ENCODE peak calls at places on chromosomes 6 and 20, in seven cellular contexts. K, X, P, Z, Y, A and G are unnamed samples. For H3K9me3 and H3K4me1, the result is how much of the 10 kb centered on the place peaks cover.

GRCh38 chr6:34196116-34196832 is 40.4 kb upstream of the HMGA1 start:
- DNase-seq in K (peak), X (peak), P (peak), Z (peak), Y (peak), A (peak), G (peak)

GRCh38 chr20:39691151-39691862 is 729.2 kb downstream of the DHX35 start:
- DNase-seq in K (no peak), X (no peak), P (no peak), Z (no peak), Y (no peak), A (no peak), G (no peak)

GRCh38 chr6:25017932-25018581 is 82.3 kb upstream of the RIPOR2 start:
- DNase-seq in K (peak), X (peak), P (no peak), Z (peak), Y (peak), A (no peak), G (peak)

GRCh38 chr20:25000268-25000801 is 7.8 kb upstream of the APMAP start:
- DNase-seq in K (peak), X (no peak), P (peak), Z (peak), Y (peak), A (peak), G (no peak)

GRCh38 chr6:152682141-152682540 is 15.6 kb upstream of the MYCT1 start:
- DNase-seq in K (no peak), X (no peak), P (no peak), Z (no peak), Y (no peak), A (no peak), G (no peak)

GRCh38 chr20:48791014-48791413 is 36.8 kb downstream of the PREX1 start:
- DNase-seq in K (peak), X (no peak), P (no peak), Z (no peak), Y (no peak), A (no peak), G (no peak)

GRCh38 chr6:44126320-44127149 is 717 bp downstream of the MRPL14 start:
- DNase-seq in K (peak), X (no peak), P (peak), Z (peak), Y (peak), A (peak), G (no peak)

GRCh38 chr20:64109831-64110391 is 2.5 kb upstream of the NPBWR2 start:
- DNase-seq in K (no peak), X (no peak), P (peak), Z (no peak), Y (peak), A (peak), G (no peak)

GRCh38 chr6:167811689-167812487 is 14.8 kb upstream of the AFDN start:
- DNase-seq in K (no peak), X (no peak), P (no peak), Z (no peak), Y (no peak), A (no peak), G (no peak)

GRCh38 chr6:87237804-87238203 is 82.4 kb downstream of the ZNF292 start:
- DNase-seq in K (peak), X (peak), P (no peak), Z (no peak), Y (no peak), A (no peak), G (no peak)

GRCh38 chr6:164014716-164015484 is 600.4 kb downstream of the QKI start:
- DNase-seq in K (no peak), X (no peak), P (no peak), Z (no peak), Y (no peak), A (no peak), G (no peak)

GRCh38 chr6:80607814-80608391 is 501.4 kb downstream of the BCKDHB start:
- DNase-seq in K (peak), X (no peak), P (no peak), Z (peak), Y (no peak), A (peak), G (no peak)

GRCh38 chr6:6234963-6235362 is 85.5 kb downstream of the F13A1 start:
- DNase-seq in K (no peak), X (no peak), P (no peak), Z (no peak), Y (no peak), A (no peak), G (no peak)

GRCh38 chr20:57894096-57894495 is 184.3 kb upstream of the PMEPA1 start:
- DNase-seq in K (no peak), X (no peak), P (no peak), Z (no peak), Y (no peak), A (no peak), G (no peak)
- H3K9me3 ChIP-seq in K (under half), X (under half), P (under half), Z (under half), Y (under half), A (under half), G (under half)

GRCh38 chr20:4067600-4068261 is 52.4 kb upstream of the RNF24 start:
- DNase-seq in K (no peak), X (no peak), P (no peak), Z (no peak), Y (no peak), A (no peak), G (no peak)

GRCh38 chr20:4065405-4065841 is 50.1 kb upstream of the RNF24 start:
- DNase-seq in K (no peak), X (no peak), P (no peak), Z (peak), Y (no peak), A (no peak), G (no peak)

GRCh38 chr20:4068708-4069107 is 53.4 kb upstream of the RNF24 start:
- DNase-seq in K (no peak), X (no peak), P (peak), Z (no peak), Y (peak), A (no peak), G (no peak)

GRCh38 chr20:4064118-4064962 is 49.0 kb upstream of the RNF24 start:
- DNase-seq in K (peak), X (peak), P (peak), Z (peak), Y (peak), A (peak), G (no peak)

DNA sequence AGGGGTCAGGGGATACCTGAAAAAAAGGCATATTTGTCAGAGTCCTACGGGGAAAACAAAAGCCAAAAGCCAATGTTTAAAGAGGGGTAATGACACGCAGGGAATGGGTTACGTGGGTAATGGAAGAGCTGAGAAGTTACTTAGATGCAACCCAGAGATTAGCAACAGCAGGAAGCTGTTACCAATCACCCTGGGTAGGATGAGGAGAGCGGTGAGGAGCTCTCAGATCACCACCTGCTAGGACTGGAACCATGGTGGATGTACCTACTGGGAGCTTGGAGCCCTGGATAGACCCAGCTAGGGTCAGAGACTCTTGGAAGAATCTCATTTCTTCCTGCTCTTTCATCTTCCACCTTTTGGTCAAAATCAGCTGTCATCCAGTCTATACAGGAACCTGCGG is 51.2 kb upstream of the RNF24 start:
- DNase-seq in K (no peak), X (no peak), P (no peak), Z (no peak), Y (no peak), A (no peak), G (no peak)
- H3K4me1 ChIP-seq in K (under half), X (under half), P (under half), Z (under half), Y (under half), A (half or more), G (under half)

GRCh38 chr20:20368414-20369352 is 779 bp downstream of the INSM1 start:
- DNase-seq in K (peak), X (no peak), P (peak), Z (no peak), Y (no peak), A (no peak), G (no peak)

GRCh38 chr20:20366551-20366895 is 1.4 kb upstream of the INSM1 start:
- DNase-seq in K (no peak), X (no peak), P (no peak), Z (no peak), Y (no peak), A (no peak), G (no peak)

GRCh38 chr20:20369353-20370086 is 1.6 kb downstream of the INSM1 start:
- DNase-seq in K (peak), X (no peak), P (peak), Z (no peak), Y (peak), A (no peak), G (no peak)

GRCh38 chr20:20366896-20367680 is 816 bp upstream of the INSM1 start:
- DNase-seq in K (peak), X (no peak), P (peak), Z (no peak), Y (no peak), A (no peak), G (no peak)

GRCh38 chr20:20367681-20368413 is at the start of gene INSM1:
- DNase-seq in K (no peak), X (no peak), P (peak), Z (no peak), Y (no peak), A (no peak), G (no peak)
- H3K9me3 ChIP-seq in K (under half), X (under half), P (under half), Z (under half), Y (under half), A (under half), G (under half)

DNA sequence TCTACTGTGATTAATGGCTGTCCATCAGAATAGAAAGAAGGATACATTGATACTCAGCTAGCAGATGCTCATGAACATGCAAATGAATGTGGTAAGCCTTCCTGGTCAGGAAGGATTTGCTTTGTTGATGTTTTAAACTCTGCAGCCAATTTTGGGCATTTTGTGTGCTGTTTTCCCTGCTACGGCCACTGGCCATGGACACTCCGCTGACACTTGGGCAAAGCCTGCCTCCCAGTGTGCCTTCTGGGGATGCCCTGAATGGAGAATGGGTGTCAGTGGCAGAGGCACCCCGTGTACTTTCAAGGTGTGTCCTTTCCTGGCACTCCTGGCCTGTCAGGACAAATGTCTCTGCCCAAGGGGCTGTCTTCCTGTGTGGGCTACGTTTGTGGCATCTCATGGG is 113.1 kb downstream of the SOBP start:
- DNase-seq in K (no peak), X (no peak), P (no peak), Z (no peak), Y (no peak), A (no peak), G (no peak)
- H3K4me1 ChIP-seq in K (under half), X (under half), P (under half), Z (under half), Y (under half), A (under half), G (under half)

GRCh38 chr6:27448456-27448855 is 24.4 kb downstream of the ZNF184 start:
- DNase-seq in K (no peak), X (no peak), P (no peak), Z (no peak), Y (no peak), A (no peak), G (no peak)
- H3K9me3 ChIP-seq in K (half or more), X (under half), P (half or more), Z (half or more), Y (half or more), A (under half), G (under half)

DNA sequence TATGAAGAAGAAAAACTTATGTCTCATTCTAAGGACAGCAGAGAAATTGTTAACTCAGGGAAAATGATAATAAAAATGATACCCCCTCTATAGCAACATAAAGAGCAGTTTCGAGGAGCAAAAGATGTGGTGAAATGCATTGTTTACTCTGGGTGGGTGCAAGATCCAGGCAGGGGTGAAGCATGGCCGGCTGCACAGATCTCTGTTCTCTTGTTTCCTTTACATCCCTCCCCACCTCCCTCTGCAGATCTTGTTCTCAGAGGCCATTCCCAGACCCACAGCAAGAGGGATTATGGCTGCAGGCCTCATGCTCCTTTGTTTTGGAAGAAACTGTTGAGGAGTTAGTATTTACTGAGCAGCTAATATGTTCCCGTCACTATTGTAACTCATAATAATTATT is 1.8 kb downstream of the BTN3A1 start:
- DNase-seq in K (no peak), X (no peak), P (no peak), Z (no peak), Y (no peak), A (no peak), G (no peak)
- H3K4me1 ChIP-seq in K (under half), X (under half), P (under half), Z (under half), Y (under half), A (under half), G (half or more)

DNA sequence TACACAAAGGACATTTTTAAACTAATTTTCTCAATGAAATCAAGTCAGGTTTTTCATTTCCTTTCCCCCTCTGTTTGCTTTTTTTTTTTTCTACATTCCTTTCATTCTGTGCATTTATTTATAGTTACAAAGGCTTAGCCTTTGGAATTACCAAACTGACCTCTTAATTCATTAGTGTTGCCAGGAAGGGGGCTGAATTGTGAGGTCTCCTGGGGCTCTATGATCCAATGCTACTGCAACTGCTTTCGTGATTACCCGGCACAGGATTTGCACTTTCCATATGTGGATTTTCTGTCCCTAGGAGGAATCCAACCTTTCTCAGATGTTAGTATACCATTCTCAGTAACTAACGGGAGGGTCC is 35.3 kb downstream of the NEDD9 start:
- DNase-seq in K (no peak), X (no peak), P (no peak), Z (no peak), Y (no peak), A (peak), G (no peak)
- H3K9me3 ChIP-seq in K (under half), X (under half), P (under half), Z (under half), Y (under half), A (under half), G (under half)

GRCh38 chr20:40955326-40955725 is 73.3 kb upstream of the TOP1 start:
- DNase-seq in K (no peak), X (no peak), P (no peak), Z (no peak), Y (peak), A (peak), G (no peak)

GRCh38 chr20:40956926-40957760 is 71.5 kb upstream of the TOP1 start:
- DNase-seq in K (no peak), X (no peak), P (no peak), Z (no peak), Y (peak), A (peak), G (no peak)

GRCh38 chr20:40958598-40958997 is 70.0 kb upstream of the TOP1 start:
- DNase-seq in K (no peak), X (no peak), P (no peak), Z (no peak), Y (peak), A (peak), G (peak)

GRCh38 chr20:40954521-40955165 is 74.0 kb upstream of the TOP1 start:
- DNase-seq in K (no peak), X (no peak), P (no peak), Z (no peak), Y (peak), A (peak), G (no peak)

GRCh38 chr20:40956503-40956902 is 72.1 kb upstream of the TOP1 start:
- DNase-seq in K (no peak), X (no peak), P (no peak), Z (no peak), Y (peak), A (peak), G (no peak)
- H3K4me1 ChIP-seq in K (under half), X (under half), P (under half), Z (under half), Y (under half), A (under half), G (under half)

GRCh38 chr20:15739056-15739455 is 834.2 kb downstream of the KIF16B start:
- DNase-seq in K (no peak), X (no peak), P (no peak), Z (no peak), Y (no peak), A (no peak), G (no peak)

GRCh38 chr20:15734054-15734453 is 839.2 kb downstream of the KIF16B start:
- DNase-seq in K (no peak), X (no peak), P (no peak), Z (no peak), Y (no peak), A (no peak), G (no peak)
- H3K9me3 ChIP-seq in K (under half), X (under half), P (under half), Z (under half), Y (under half), A (under half), G (under half)

GRCh38 chr6:15267221-15267620 is 21.4 kb downstream of the JARID2 start:
- DNase-seq in K (no peak), X (no peak), P (no peak), Z (no peak), Y (no peak), A (no peak), G (no peak)

GRCh38 chr6:15265787-15266186 is 19.9 kb downstream of the JARID2 start:
- DNase-seq in K (no peak), X (no peak), P (no peak), Z (no peak), Y (no peak), A (no peak), G (no peak)

GRCh38 chr6:15264902-15265761 is 19.3 kb downstream of the JARID2 start:
- DNase-seq in K (no peak), X (no peak), P (no peak), Z (no peak), Y (no peak), A (peak), G (no peak)

GRCh38 chr6:15268130-15268908 is 22.4 kb downstream of the JARID2 start:
- DNase-seq in K (no peak), X (no peak), P (no peak), Z (no peak), Y (no peak), A (no peak), G (no peak)

GRCh38 chr6:15266423-15266996 is 20.6 kb downstream of the JARID2 start:
- DNase-seq in K (no peak), X (no peak), P (no peak), Z (no peak), Y (no peak), A (peak), G (no peak)
- H3K4me1 ChIP-seq in K (under half), X (under half), P (under half), Z (under half), Y (under half), A (half or more), G (half or more)